ENCODE peak calls at places on chromosomes 3 and 15, in seven cellular contexts. E, L, H, T, A, G and W are unnamed samples.

GRCh38 chr3:64266983-64267382 is 41.7 kb upstream of the PRICKLE2 start:
- DNase-seq in E (no peak), H (no peak), G (peak), L (no peak), A (no peak), T (no peak), W (no peak)

GRCh38 chr15:45795487-45796069 is 160.7 kb downstream of the SQOR start:
- DNase-seq in L (no peak), G (peak), H (no peak), T (peak), A (no peak), E (no peak), W (no peak)

GRCh38 chr3:120839120-120839519 is 68.9 kb upstream of the STXBP5L start:
- DNase-seq in T (no peak), A (no peak), L (no peak), H (no peak), E (no peak), G (no peak), W (no peak)

GRCh38 chr15:85690546-85691226 is 104.0 kb downstream of the KLHL25 start:
- DNase-seq in H (peak), L (peak), T (no peak), G (no peak), A (peak), E (no peak), W (peak)

GRCh38 chr15:89299896-89300295 is 34.7 kb downstream of the POLG start:
- DNase-seq in L (no peak), E (no peak), H (no peak), T (peak), A (no peak), G (peak), W (no peak)

GRCh38 chr3:171295502-171296373 is 164.5 kb downstream of the TNIK start:
- DNase-seq in G (no peak), T (no peak), E (no peak), A (no peak), H (no peak), L (no peak), W (no peak)

GRCh38 chr3:27467545-27467944 is 16.6 kb downstream of the SLC4A7 start:
- DNase-seq in L (no peak), G (peak), T (peak), E (no peak), A (no peak), H (no peak), W (no peak)

GRCh38 chr3:14949126-14949525 is 1.7 kb downstream of the NR2C2 start:
- DNase-seq in L (no peak), T (no peak), E (no peak), H (no peak), A (no peak), G (no peak), W (no peak)

GRCh38 chr3:111808439-111808838 is 50.6 kb upstream of the PHLDB2 start:
- DNase-seq in G (peak), T (peak), E (no peak), L (no peak), A (no peak), H (no peak), W (no peak)

GRCh38 chr15:63040954-63041353 is 1.6 kb upstream of the TPM1 start:
- DNase-seq in L (no peak), A (no peak), T (no peak), G (no peak), H (no peak), E (no peak), W (no peak)

GRCh38 chr3:143139786-143140185 is 20.2 kb downstream of the CHST2 start:
- DNase-seq in T (peak), H (no peak), L (no peak), A (no peak), G (no peak), E (no peak), W (no peak)

GRCh38 chr3:193730498-193730897 is 137.5 kb downstream of the OPA1 start:
- DNase-seq in G (no peak), H (no peak), A (no peak), T (no peak), E (no peak), L (no peak), W (no peak)

GRCh38 chr3:159724627-159725026 is 264.0 kb upstream of the IL12A start:
- DNase-seq in L (no peak), H (no peak), A (no peak), E (no peak), G (peak), T (peak), W (no peak)

GRCh38 chr3:67000006-67000405 is 1.9 kb downstream of the KBTBD8 start:
- DNase-seq in T (peak), H (peak), G (peak), E (no peak), A (no peak), L (no peak), W (no peak)

GRCh38 chr15:74768771-74769342 is 13.0 kb upstream of the CSK start:
- DNase-seq in H (no peak), T (peak), L (peak), E (no peak), G (peak), A (peak), W (no peak)

GRCh38 chr15:83837946-83838571 is 184.1 kb downstream of the ADAMTSL3 start:
- DNase-seq in G (no peak), H (no peak), L (no peak), A (no peak), T (peak), E (no peak), W (no peak)

GRCh38 chr15:94363382-94363781 is 132.0 kb downstream of the MCTP2 start:
- DNase-seq in A (no peak), G (no peak), H (no peak), L (no peak), E (no peak), T (no peak), W (no peak)

GRCh38 chr3:58383904-58384303 is 49.7 kb downstream of the PDHB start:
- DNase-seq in G (peak), A (no peak), E (no peak), H (no peak), L (no peak), T (peak), W (no peak)

GRCh38 chr3:55128201-55128870 is 200.5 kb upstream of the LRTM1 start:
- DNase-seq in L (no peak), A (no peak), G (peak), H (no peak), T (peak), E (no peak), W (no peak)